ENCODE peak calls at places on chromosomes 3 and 15, in seven cellular contexts. G, B, Z, P, V, U and N are unnamed samples.

GRCh38 chr3:70982274-70982673 is 601.3 kb downstream of the FOXP1 start:
- DNase-seq in G (no peak), B (no peak), Z (no peak), P (no peak), V (no peak), U (peak; percentile 55), N (no peak)

GRCh38 chr3:127211118-127212060 is 18.5 kb downstream of the PRR23E start:
- DNase-seq in G (no peak), B (no peak), Z (no peak), P (no peak), V (no peak), U (no peak), N (no peak)

GRCh38 chr3:57755368-57756021 is 614 bp upstream of the SLMAP start:
- DNase-seq in G (no peak), B (peak; percentile 51), Z (no peak), P (peak; percentile 68), V (peak; percentile 59), U (peak; percentile 65), N (peak; percentile 30)

GRCh38 chr15:33425149-33425548 is 114.4 kb downstream of the RYR3 start:
- DNase-seq in G (no peak), B (peak; percentile 28), Z (no peak), P (no peak), V (no peak), U (peak; percentile 13), N (no peak)

GRCh38 chr15:76912430-76912829 is 7.3 kb upstream of the SCAPER start:
- DNase-seq in G (no peak), B (no peak), Z (no peak), P (no peak), V (no peak), U (no peak), N (no peak)

GRCh38 chr3:30698549-30698948 is 92.1 kb downstream of the TGFBR2 start:
- DNase-seq in G (no peak), B (no peak), Z (no peak), P (no peak), V (no peak), U (no peak), N (no peak)

GRCh38 chr15:43329222-43329959 is 982 bp downstream of the LCMT2 start:
- DNase-seq in G (no peak), B (no peak), Z (peak; percentile 5), P (no peak), V (peak; percentile 10), U (peak; percentile 64), N (peak; percentile 4)

GRCh38 chr3:25818335-25818734 is 28.4 kb downstream of the OXSM start:
- DNase-seq in G (no peak), B (no peak), Z (no peak), P (no peak), V (no peak), U (no peak), N (no peak)

GRCh38 chr3:85161544-85161943 is 202.8 kb downstream of the CADM2 start:
- DNase-seq in G (no peak), B (peak; percentile 89), Z (no peak), P (peak; percentile 8), V (no peak), U (no peak), N (no peak)

GRCh38 chr15:39573844-39574243 is 7.0 kb upstream of the THBS1 start:
- DNase-seq in G (no peak), B (no peak), Z (no peak), P (no peak), V (no peak), U (peak; percentile 74), N (no peak)

GRCh38 chr3:194249323-194250103 is 101.6 kb downstream of the CPN2 start:
- DNase-seq in G (peak; percentile 52), B (no peak), Z (no peak), P (no peak), V (no peak), U (peak; percentile 75), N (no peak)